ENCODE peak calls at places on chromosomes 12 and 14, in five cellular contexts. One of them, this sample, is unnamed. For H3K27me3, the result is how much of the 10 kb centered on the place peaks cover.

GRCh38 chr14:32307881-32308582 is 21.1 kb upstream of the AKAP6 start:
- DNase-seq in upper lobe of right lung: no peak
- DNase-seq in thyroid gland: no peak
- DNase-seq in GM06990: no peak
- DNase-seq in psoas muscle: no peak
- DNase-seq in this sample: no peak

GRCh38 chr12:120199595-120200306 is 1.2 kb downstream of the RPLP0 start:
- DNase-seq in thyroid gland: no peak
- DNase-seq in GM06990: no peak
- DNase-seq in psoas muscle: peak
- DNase-seq in upper lobe of right lung: no peak
- DNase-seq in this sample: no peak

GRCh38 chr12:45944771-45945170 is 45.6 kb downstream of the SCAF11 start:
- DNase-seq in GM06990: no peak
- DNase-seq in thyroid gland: no peak
- DNase-seq in psoas muscle: no peak
- DNase-seq in upper lobe of right lung: no peak
- DNase-seq in this sample: no peak

GRCh38 chr14:56805201-56805991 is 4.9 kb downstream of the OTX2 start:
- DNase-seq in GM06990: no peak
- DNase-seq in thyroid gland: no peak
- DNase-seq in psoas muscle: no peak
- DNase-seq in upper lobe of right lung: no peak
- DNase-seq in this sample: no peak

GRCh38 chr12:34389378-34390170 is 367.3 kb downstream of the ALG10 start:
- DNase-seq in thyroid gland: no peak
- DNase-seq in psoas muscle: no peak
- DNase-seq in upper lobe of right lung: peak
- DNase-seq in GM06990: no peak
- DNase-seq in this sample: no peak

GRCh38 chr12:52216107-52216506 is 16.9 kb upstream of the KRT7 start:
- DNase-seq in psoas muscle: no peak
- DNase-seq in thyroid gland: peak
- DNase-seq in upper lobe of right lung: no peak
- DNase-seq in GM06990: no peak
- DNase-seq in this sample: no peak

GRCh38 chr14:57492859-57493258 is 798 bp downstream of the CCDC198 start:
- DNase-seq in GM06990: no peak
- DNase-seq in upper lobe of right lung: no peak
- DNase-seq in psoas muscle: no peak
- DNase-seq in thyroid gland: no peak
- DNase-seq in this sample: no peak

GRCh38 chr14:72443991-72444431 is 449.9 kb downstream of the DPF3 start:
- DNase-seq in psoas muscle: no peak
- DNase-seq in upper lobe of right lung: no peak
- DNase-seq in thyroid gland: no peak
- DNase-seq in GM06990: peak
- DNase-seq in this sample: no peak

GRCh38 chr12:124026755-124027745 is 54.0 kb downstream of the ZNF664 start:
- DNase-seq in psoas muscle: no peak
- DNase-seq in thyroid gland: no peak
- DNase-seq in upper lobe of right lung: no peak
- DNase-seq in GM06990: no peak
- DNase-seq in this sample: no peak

GRCh38 chr14:29648045-29648444 is 279.6 kb downstream of the PRKD1 start:
- DNase-seq in GM06990: no peak
- DNase-seq in upper lobe of right lung: no peak
- DNase-seq in psoas muscle: no peak
- DNase-seq in thyroid gland: no peak
- DNase-seq in this sample: no peak

GRCh38 chr14:67483599-67484270 is 4.8 kb downstream of the TMEM229B start:
- DNase-seq in upper lobe of right lung: no peak
- DNase-seq in thyroid gland: no peak
- DNase-seq in psoas muscle: no peak
- DNase-seq in GM06990: no peak
- DNase-seq in this sample: no peak
- H3K27me3 ChIP-seq in upper lobe of right lung: under half
- H3K27me3 ChIP-seq in thyroid gland: under half
- H3K27me3 ChIP-seq in psoas muscle: under half
- H3K27me3 ChIP-seq in GM06990: under half
- H3K27me3 ChIP-seq in this sample: under half

DNA sequence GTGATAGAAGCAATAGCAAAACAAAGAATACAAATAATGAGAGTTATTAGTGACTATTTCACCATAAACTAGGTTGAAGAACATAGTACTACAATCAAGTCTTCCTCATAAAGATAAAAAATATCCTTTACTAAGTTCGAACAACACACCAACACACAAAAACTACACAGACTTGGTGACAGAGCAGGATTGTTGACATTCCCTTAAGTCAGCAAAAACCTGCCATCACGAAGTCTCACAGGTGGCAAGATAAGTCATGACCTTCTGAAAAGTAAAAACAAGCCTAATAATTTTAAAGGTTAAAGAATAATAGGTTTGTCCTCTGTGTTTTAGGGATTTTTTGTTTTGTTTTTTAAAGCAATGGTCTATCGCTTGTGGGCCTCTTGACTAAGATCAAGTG is 173.0 kb downstream of the SEC23A start:
- DNase-seq in psoas muscle: no peak
- DNase-seq in upper lobe of right lung: no peak
- DNase-seq in GM06990: no peak
- DNase-seq in thyroid gland: no peak
- DNase-seq in this sample: no peak
- TF ChIP-seq CTCF in psoas muscle: no peak
- TF ChIP-seq CTCF in upper lobe of right lung: no peak
- TF ChIP-seq CTCF in GM06990: no peak
- TF ChIP-seq CTCF in thyroid gland: no peak
- TF ChIP-seq CTCF in this sample: no peak

GRCh38 chr12:6751767-6752166 is 1.2 kb downstream of the MLF2 start:
- DNase-seq in upper lobe of right lung: no peak
- DNase-seq in GM06990: no peak
- DNase-seq in psoas muscle: no peak
- DNase-seq in thyroid gland: no peak
- DNase-seq in this sample: no peak
- H3K27me3 ChIP-seq in upper lobe of right lung: under half
- H3K27me3 ChIP-seq in GM06990: under half
- H3K27me3 ChIP-seq in psoas muscle: under half
- H3K27me3 ChIP-seq in thyroid gland: under half
- H3K27me3 ChIP-seq in this sample: under half

GRCh38 chr14:75030147-75030546 is 21.1 kb downstream of the MLH3 start:
- DNase-seq in upper lobe of right lung: no peak
- DNase-seq in thyroid gland: no peak
- DNase-seq in psoas muscle: no peak
- DNase-seq in GM06990: no peak
- DNase-seq in this sample: no peak

GRCh38 chr14:75032939-75033338 is 18.3 kb downstream of the MLH3 start:
- DNase-seq in psoas muscle: no peak
- DNase-seq in thyroid gland: no peak
- DNase-seq in upper lobe of right lung: no peak
- DNase-seq in GM06990: no peak
- DNase-seq in this sample: no peak
- TF ChIP-seq CTCF in psoas muscle: no peak
- TF ChIP-seq CTCF in thyroid gland: no peak
- TF ChIP-seq CTCF in upper lobe of right lung: no peak
- TF ChIP-seq CTCF in GM06990: no peak
- TF ChIP-seq CTCF in this sample: no peak

GRCh38 chr14:99095369-99095768 is 176.6 kb downstream of the BCL11B start:
- DNase-seq in psoas muscle: no peak
- DNase-seq in upper lobe of right lung: no peak
- DNase-seq in thyroid gland: no peak
- DNase-seq in GM06990: no peak
- DNase-seq in this sample: no peak
- H3K27me3 ChIP-seq in psoas muscle: under half
- H3K27me3 ChIP-seq in upper lobe of right lung: under half
- H3K27me3 ChIP-seq in thyroid gland: under half
- H3K27me3 ChIP-seq in GM06990: under half
- H3K27me3 ChIP-seq in this sample: under half

GRCh38 chr12:26838888-26839416 is 6.0 kb upstream of the ITPR2 start:
- DNase-seq in psoas muscle: no peak
- DNase-seq in thyroid gland: no peak
- DNase-seq in GM06990: no peak
- DNase-seq in upper lobe of right lung: no peak
- DNase-seq in this sample: no peak

GRCh38 chr12:26845057-26845666 is 12.2 kb upstream of the ITPR2 start:
- DNase-seq in upper lobe of right lung: peak
- DNase-seq in GM06990: no peak
- DNase-seq in thyroid gland: peak
- DNase-seq in psoas muscle: peak
- DNase-seq in this sample: peak

GRCh38 chr12:26841085-26841484 is 8.1 kb upstream of the ITPR2 start:
- DNase-seq in psoas muscle: no peak
- DNase-seq in upper lobe of right lung: no peak
- DNase-seq in GM06990: no peak
- DNase-seq in thyroid gland: no peak
- DNase-seq in this sample: no peak

GRCh38 chr12:26843306-26843705 is 10.3 kb upstream of the ITPR2 start:
- DNase-seq in psoas muscle: no peak
- DNase-seq in GM06990: no peak
- DNase-seq in thyroid gland: no peak
- DNase-seq in upper lobe of right lung: no peak
- DNase-seq in this sample: no peak

GRCh38 chr12:26839551-26839950 is 6.6 kb upstream of the ITPR2 start:
- DNase-seq in GM06990: no peak
- DNase-seq in psoas muscle: no peak
- DNase-seq in upper lobe of right lung: no peak
- DNase-seq in thyroid gland: no peak
- DNase-seq in this sample: no peak
- TF ChIP-seq CTCF in GM06990: no peak
- TF ChIP-seq CTCF in psoas muscle: no peak
- TF ChIP-seq CTCF in upper lobe of right lung: no peak
- TF ChIP-seq CTCF in thyroid gland: no peak
- TF ChIP-seq CTCF in this sample: no peak

GRCh38 chr12:53963005-53963404 is 8.3 kb downstream of the HOXC12 start:
- DNase-seq in psoas muscle: no peak
- DNase-seq in upper lobe of right lung: no peak
- DNase-seq in GM06990: no peak
- DNase-seq in thyroid gland: no peak
- DNase-seq in this sample: no peak
- H3K27me3 ChIP-seq in psoas muscle: half or more
- H3K27me3 ChIP-seq in upper lobe of right lung: half or more
- H3K27me3 ChIP-seq in GM06990: under half
- H3K27me3 ChIP-seq in thyroid gland: half or more
- H3K27me3 ChIP-seq in this sample: half or more